ENCODE peak calls at places on chromosomes 12 and 14, in six cellular contexts. X, J, N, H, B and Y are unnamed samples. For H3K4me1, the result is how much of the 10 kb centered on the place peaks cover.

GRCh38 chr14:35932659-35933159 is 106.6 kb downstream of the BRMS1L start:
- DNase-seq in J (no peak), N (peak), B (no peak), X (no peak), H (no peak), Y (no peak)

GRCh38 chr14:63438065-63438757 is 105.0 kb downstream of the PPP2R5E start:
- DNase-seq in X (peak), N (no peak), J (no peak), B (no peak), H (peak), Y (peak)

GRCh38 chr14:91377700-91378652 is 39.6 kb downstream of the CCDC88C start:
- DNase-seq in X (no peak), J (no peak), H (no peak), B (no peak), N (no peak), Y (no peak)

GRCh38 chr14:102088012-102088792 is 1.4 kb upstream of the HSP90AA1 start:
- DNase-seq in X (peak), B (no peak), N (peak), H (peak), J (no peak), Y (peak)

GRCh38 chr14:55749201-55749812 is 169.3 kb downstream of the KTN1 start:
- DNase-seq in B (no peak), J (no peak), H (no peak), X (no peak), N (no peak), Y (no peak)

GRCh38 chr14:100332797-100333196 is 9.7 kb downstream of the SLC25A47 start:
- DNase-seq in N (no peak), B (no peak), J (no peak), H (no peak), X (no peak), Y (no peak)

GRCh38 chr12:57842342-57843294 is 3.9 kb downstream of the CTDSP2 start:
- DNase-seq in X (no peak), H (no peak), B (peak), N (no peak), J (no peak), Y (no peak)

GRCh38 chr12:131052063-131052781 is 98.5 kb downstream of the ADGRD1 start:
- DNase-seq in N (no peak), X (no peak), J (no peak), B (no peak), H (no peak), Y (no peak)

GRCh38 chr14:101242442-101243385 is 318.6 kb upstream of the DIO3 start:
- DNase-seq in J (no peak), H (no peak), X (no peak), N (no peak), B (no peak), Y (no peak)

GRCh38 chr14:70665448-70666363 is 24.0 kb downstream of the TTC9 start:
- DNase-seq in N (no peak), X (no peak), H (no peak), B (no peak), J (no peak), Y (no peak)

DNA sequence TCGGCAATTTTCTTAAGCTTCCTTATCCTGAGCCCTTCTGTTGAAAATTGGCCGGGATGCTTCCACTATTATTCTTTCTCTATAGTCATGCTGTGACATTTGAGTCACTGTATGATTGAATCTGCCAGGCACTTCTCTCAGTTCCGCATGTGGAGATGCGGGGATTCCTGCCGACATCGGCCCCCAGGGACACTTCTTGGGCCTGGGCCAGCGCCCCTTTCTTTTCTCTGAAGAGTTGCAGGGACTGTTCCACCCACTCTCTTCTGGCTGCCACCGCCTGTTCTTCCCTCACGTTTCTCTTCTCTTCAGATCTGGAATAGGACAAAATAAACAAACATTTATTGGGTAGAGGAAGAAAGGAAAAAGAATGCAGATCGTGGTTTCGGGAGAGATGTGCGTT is 310.1 kb downstream of the ETNK1 start:
- DNase-seq in X (no peak), B (no peak), J (no peak), N (no peak), H (no peak), Y (no peak)
- H3K4me3 ChIP-seq in X (no peak), B (no peak), J (no peak), N (no peak), H (no peak), Y (no peak)

DNA sequence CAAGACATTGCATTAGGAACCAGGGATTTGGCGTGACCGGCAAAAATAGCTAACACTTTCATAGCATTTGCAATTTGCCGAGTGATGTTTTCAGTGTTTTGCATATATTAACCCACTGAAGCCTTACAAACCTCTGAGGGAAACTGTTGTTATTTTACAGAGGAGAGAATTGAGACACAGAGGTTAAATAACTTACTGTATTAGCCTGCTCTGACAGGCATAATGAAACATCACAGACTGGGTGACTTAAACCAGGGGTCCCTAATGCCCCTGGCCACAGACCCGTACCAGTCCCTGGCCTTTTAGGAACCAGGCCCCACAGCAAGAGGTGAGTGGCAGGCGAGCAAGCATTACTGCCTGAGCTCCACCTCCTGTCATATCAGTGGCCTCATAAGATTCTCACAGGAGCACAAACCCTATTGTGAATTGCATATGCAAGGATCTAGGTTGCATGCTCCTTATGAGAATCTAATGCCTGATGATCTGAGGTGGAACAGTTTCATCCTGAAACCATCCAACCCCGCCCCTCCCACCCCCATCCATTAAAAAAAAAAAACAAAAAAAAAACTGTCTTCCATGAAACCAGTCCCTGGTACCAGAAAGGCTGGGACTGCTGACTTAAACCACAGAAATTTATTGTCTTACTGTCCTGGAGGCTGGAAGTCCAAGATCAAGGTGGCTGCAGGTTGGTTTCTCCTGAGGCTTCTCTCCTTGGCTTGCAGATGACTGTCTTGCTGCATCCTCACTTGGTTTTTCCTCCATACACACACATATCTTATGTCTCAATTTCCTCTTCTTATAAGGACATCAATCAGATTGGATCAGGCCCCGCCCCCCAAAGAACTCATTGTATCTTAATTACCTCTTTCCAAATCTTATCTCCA is 235.8 kb downstream of the CHST11 start:
- DNase-seq in N (no peak), H (no peak), J (no peak), B (no peak), X (peak), Y (no peak)
- H3K4me1 ChIP-seq in N (under half), H (under half), J (under half), B (under half), X (under half), Y (under half)

GRCh38 chr12:81075539-81075938 is 2.3 kb upstream of the ACSS3 start:
- DNase-seq in X (no peak), B (no peak), H (no peak), N (no peak), J (no peak), Y (no peak)

GRCh38 chr12:81079280-81080076 is 1.6 kb downstream of the ACSS3 start:
- DNase-seq in X (no peak), J (no peak), B (no peak), H (no peak), N (no peak), Y (no peak)

GRCh38 chr12:81077329-81077685 is 572 bp upstream of the ACSS3 start:
- DNase-seq in B (peak), N (no peak), H (peak), J (no peak), X (no peak), Y (no peak)

GRCh38 chr12:81078469-81079196 is 754 bp downstream of the ACSS3 start:
- DNase-seq in H (peak), J (no peak), B (peak), X (peak), N (no peak), Y (no peak)

DNA sequence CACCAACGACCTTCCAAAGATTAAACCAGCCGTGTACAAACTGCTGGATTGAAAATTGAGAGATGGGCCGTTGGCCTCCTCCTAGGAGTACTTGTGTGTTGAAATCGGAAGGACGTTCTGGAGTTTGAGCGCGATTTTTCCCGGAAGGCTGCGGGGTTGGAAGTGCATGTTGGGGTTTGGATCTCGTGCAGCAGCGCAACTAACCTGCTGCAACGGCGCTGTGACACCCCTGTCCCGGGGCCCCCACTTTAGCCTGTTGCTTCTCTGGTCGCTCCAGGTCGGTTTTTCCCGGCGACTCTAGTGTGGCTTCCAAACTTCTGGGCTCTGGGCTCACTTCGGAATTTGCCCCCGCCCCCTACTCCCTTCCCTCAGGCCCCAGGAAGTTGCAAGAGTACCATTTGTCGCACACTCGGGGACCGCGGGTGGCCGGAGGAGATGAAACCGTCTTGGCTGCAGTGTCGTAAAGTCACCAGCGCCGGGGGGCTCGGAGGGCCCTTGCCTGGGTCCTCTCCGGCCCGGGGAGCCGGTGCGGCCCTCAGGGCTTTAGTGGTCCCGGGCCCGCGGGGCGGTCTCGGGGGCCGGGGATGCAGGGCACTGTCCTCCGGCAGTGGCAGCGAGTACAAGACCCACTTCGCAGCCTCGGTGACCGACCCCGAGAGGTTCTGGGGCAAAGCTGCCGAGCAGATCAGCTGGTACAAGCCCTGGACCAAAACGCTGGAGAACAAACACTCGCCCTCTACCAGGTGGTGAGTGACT is at the start of gene ACSS3:
- DNase-seq in B (peak), J (no peak), X (peak), H (peak), N (no peak), Y (peak)
- H3K4me3 ChIP-seq in B (peak), J (peak), X (peak), H (peak), N (no peak), Y (peak)

GRCh38 chr14:37587438-37587837 is 7.6 kb downstream of the FOXA1 start:
- DNase-seq in J (no peak), B (no peak), N (no peak), H (no peak), X (no peak), Y (no peak)
- H3K4me1 ChIP-seq in J (under half), B (under half), N (under half), H (under half), X (under half), Y (under half)

GRCh38 chr14:99234366-99234765 is 37.6 kb downstream of the BCL11B start:
- DNase-seq in H (no peak), J (no peak), B (no peak), X (no peak), N (no peak), Y (no peak)
- H3K4me3 ChIP-seq in H (no peak), J (no peak), B (no peak), X (no peak), N (peak), Y (no peak)

DNA sequence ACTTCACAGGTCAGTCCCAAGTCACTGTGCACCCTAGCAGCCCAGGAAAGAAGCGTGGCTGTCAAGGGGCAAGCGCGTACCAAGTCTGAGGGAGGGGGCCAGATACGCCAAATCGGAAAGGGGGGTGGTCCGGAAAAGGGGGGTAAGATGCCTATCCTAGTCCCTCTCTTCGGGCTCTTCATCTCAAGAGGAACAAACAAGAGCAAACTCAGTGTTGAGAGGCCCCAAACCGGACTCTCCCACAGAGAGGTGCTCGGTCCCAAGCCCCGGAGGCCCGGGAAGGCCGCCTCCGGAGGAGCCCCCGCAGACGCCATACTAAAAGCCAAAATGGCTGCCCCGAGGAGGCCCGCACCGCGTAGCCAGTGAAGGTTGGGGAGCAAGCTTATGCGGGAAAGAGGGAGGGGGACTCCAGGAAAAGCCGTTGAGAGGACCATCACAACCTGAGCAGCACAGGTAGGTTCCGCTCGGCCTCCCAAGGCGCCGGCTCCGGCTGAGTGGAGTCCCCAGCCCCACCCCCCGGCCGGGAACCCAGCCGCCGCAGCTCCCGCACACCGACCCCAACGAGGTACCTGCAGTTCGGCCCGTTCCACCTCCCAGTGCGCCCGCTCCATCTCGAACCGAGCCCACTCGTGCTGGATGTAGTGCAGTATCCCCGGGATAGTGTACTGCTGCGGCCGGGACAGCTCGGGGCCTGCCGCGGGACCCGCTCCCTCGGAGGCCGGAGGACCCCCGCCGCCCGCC is at the start of gene AP4S1:
- DNase-seq in H (peak), J (no peak), N (peak), X (peak), B (peak), Y (peak)
- H3K4me1 ChIP-seq in H (under half), J (under half), N (under half), X (under half), B (under half), Y (under half)